ENCODE peak calls at places on chromosomes 6 and 20, in four cellular contexts. One of them, this sample, is unnamed.

GRCh38 chr20:22557403-22558276 is 26.7 kb downstream of the FOXA2 start:
- DNase-seq in RWPE1: no peak
- DNase-seq in MV-4-11: no peak
- DNase-seq in astrocyte of the spinal cord: no peak
- DNase-seq in this sample: no peak

GRCh38 chr6:109595998-109596397 is 95.0 kb downstream of the AK9 start:
- DNase-seq in RWPE1: peak
- DNase-seq in MV-4-11: peak
- DNase-seq in astrocyte of the spinal cord: peak
- DNase-seq in this sample: no peak

GRCh38 chr20:37886851-37887297 is 16.1 kb upstream of the VSTM2L start:
- DNase-seq in RWPE1: no peak
- DNase-seq in MV-4-11: peak
- DNase-seq in astrocyte of the spinal cord: no peak
- DNase-seq in this sample: no peak

GRCh38 chr6:56004421-56004820 is 129.0 kb upstream of the BMP5 start:
- DNase-seq in RWPE1: peak
- DNase-seq in MV-4-11: peak
- DNase-seq in astrocyte of the spinal cord: peak
- DNase-seq in this sample: no peak

GRCh38 chr20:59159091-59159821 is 4.4 kb upstream of the ZNF831 start:
- DNase-seq in RWPE1: no peak
- DNase-seq in MV-4-11: no peak
- DNase-seq in astrocyte of the spinal cord: no peak
- DNase-seq in this sample: peak

GRCh38 chr20:62489186-62489939 is 13.6 kb upstream of the GATA5 start:
- DNase-seq in RWPE1: peak
- DNase-seq in MV-4-11: no peak
- DNase-seq in astrocyte of the spinal cord: no peak
- DNase-seq in this sample: no peak

GRCh38 chr6:125790403-125791150 is at the start of gene NCOA7:
- DNase-seq in RWPE1: peak
- DNase-seq in MV-4-11: peak
- DNase-seq in astrocyte of the spinal cord: peak
- DNase-seq in this sample: peak

GRCh38 chr6:93468291-93468690 is 48.9 kb upstream of the EPHA7 start:
- DNase-seq in RWPE1: no peak
- DNase-seq in MV-4-11: peak
- DNase-seq in astrocyte of the spinal cord: peak
- DNase-seq in this sample: no peak

GRCh38 chr6:43856005-43856765 is 86.2 kb downstream of the VEGFA start:
- DNase-seq in RWPE1: no peak
- DNase-seq in MV-4-11: peak
- DNase-seq in astrocyte of the spinal cord: peak
- DNase-seq in this sample: no peak

GRCh38 chr6:163263196-163263595 is 151.3 kb upstream of the QKI start:
- DNase-seq in RWPE1: no peak
- DNase-seq in MV-4-11: no peak
- DNase-seq in astrocyte of the spinal cord: peak
- DNase-seq in this sample: no peak

GRCh38 chr6:7580537-7580926 is 9.5 kb upstream of the SNRNP48 start:
- DNase-seq in RWPE1: no peak
- DNase-seq in MV-4-11: no peak
- DNase-seq in astrocyte of the spinal cord: no peak
- DNase-seq in this sample: no peak

GRCh38 chr6:90026216-90026615 is 131.9 kb downstream of the GJA10 start:
- DNase-seq in RWPE1: no peak
- DNase-seq in MV-4-11: no peak
- DNase-seq in astrocyte of the spinal cord: no peak
- DNase-seq in this sample: no peak

GRCh38 chr20:45968801-45969711 is 2.9 kb downstream of the ZNF335 start:
- DNase-seq in RWPE1: no peak
- DNase-seq in MV-4-11: no peak
- DNase-seq in astrocyte of the spinal cord: peak
- DNase-seq in this sample: no peak

GRCh38 chr6:111764238-111765182 is 108.7 kb downstream of the FYN start:
- DNase-seq in RWPE1: no peak
- DNase-seq in MV-4-11: peak
- DNase-seq in astrocyte of the spinal cord: peak
- DNase-seq in this sample: no peak

GRCh38 chr6:106579281-106579680 is 50.0 kb downstream of the RTN4IP1 start:
- DNase-seq in RWPE1: no peak
- DNase-seq in MV-4-11: no peak
- DNase-seq in astrocyte of the spinal cord: no peak
- DNase-seq in this sample: no peak

GRCh38 chr6:136962661-136963060 is 40.6 kb downstream of the SLC35D3 start:
- DNase-seq in RWPE1: no peak
- DNase-seq in MV-4-11: no peak
- DNase-seq in astrocyte of the spinal cord: no peak
- DNase-seq in this sample: no peak

GRCh38 chr6:46113370-46113769 is 16.4 kb upstream of the ENPP4 start:
- DNase-seq in RWPE1: peak
- DNase-seq in MV-4-11: no peak
- DNase-seq in astrocyte of the spinal cord: no peak
- DNase-seq in this sample: no peak